ENCODE peak calls at places on chromosomes 5 and 9, in five cellular contexts. O is GM12878, L is HepG2, N is SK-N-SH, E is K562. S is an unnamed sample.
A peak's percentile ranks its signal among the peaks of the same experiment; 100 is the strongest.

GRCh38 chr5:176793343-176793699 is 17.0 kb upstream of the UNC5A start:
- DNase-seq in N (peak; percentile 83), L (no peak), E (peak; percentile 25), O (no peak), S (no peak)

GRCh38 chr9:92947268-92948031 is at the start of gene FGD3:
- DNase-seq in N (peak; percentile 85), L (no peak), E (no peak), O (no peak), S (peak; percentile 45)

GRCh38 chr5:43121565-43122484 is 1.1 kb downstream of the ZNF131 start:
- DNase-seq in O (no peak), N (peak; percentile 49), L (peak; percentile 8), E (peak; percentile 29), S (peak; percentile 17)

GRCh38 chr9:109972026-109973005 is 192.3 kb downstream of the PALM2AKAP2 start:
- DNase-seq in N (no peak), E (peak; percentile 14), L (no peak), O (peak; percentile 91), S (no peak)

GRCh38 chr5:120139039-120139438 is 325.1 kb upstream of the PRR16 start:
- DNase-seq in N (no peak), L (peak; percentile 70), O (no peak), E (no peak), S (no peak)

GRCh38 chr9:125961037-125961436 is 213.9 kb downstream of the PBX3 start:
- DNase-seq in E (no peak), N (no peak), L (no peak), O (no peak), S (no peak)

GRCh38 chr5:112735702-112736101 is 2.0 kb upstream of the APC start:
- DNase-seq in L (no peak), N (no peak), O (no peak), E (no peak), S (no peak)

GRCh38 chr5:141373673-141374317 is at the start of gene PCDHGA6:
- DNase-seq in E (no peak), N (no peak), O (no peak), L (no peak), S (peak; percentile 15)

GRCh38 chr5:151082976-151083651 is 2.3 kb upstream of the TNIP1 start:
- DNase-seq in L (no peak), N (no peak), O (no peak), E (no peak), S (no peak)

GRCh38 chr5:100232730-100233129 is 302.4 kb upstream of the FAM174A start:
- DNase-seq in N (no peak), O (no peak), L (no peak), E (no peak), S (no peak)

GRCh38 chr9:18906656-18907395 is 126.2 kb downstream of the SAXO1 start:
- DNase-seq in E (no peak), L (no peak), O (no peak), N (no peak), S (no peak)

GRCh38 chr5:110865400-110866094 is 126.7 kb downstream of the SLC25A46 start:
- DNase-seq in L (peak; percentile 28), E (peak; percentile 33), O (no peak), N (peak; percentile 34), S (peak; percentile 49)

GRCh38 chr9:83520292-83520691 is 17.9 kb downstream of the FRMD3 start:
- DNase-seq in N (no peak), E (no peak), O (no peak), L (no peak), S (no peak)

GRCh38 chr9:130940693-130941576 is 1.9 kb upstream of the FIBCD1 start:
- DNase-seq in N (peak; percentile 84), E (peak; percentile 63), L (peak; percentile 47), O (no peak), S (peak; percentile 74)

GRCh38 chr9:98625728-98626127 is 83.0 kb downstream of the GABBR2 start:
- DNase-seq in E (no peak), L (no peak), N (no peak), O (no peak), S (no peak)

GRCh38 chr9:137985637-137986071 is 108.1 kb downstream of the CACNA1B start:
- DNase-seq in L (no peak), N (no peak), E (no peak), O (no peak), S (no peak)

GRCh38 chr9:126301196-126301595 is 25.4 kb upstream of the MVB12B start:
- DNase-seq in L (no peak), N (no peak), O (no peak), E (no peak), S (no peak)

GRCh38 chr9:10875752-10876151 is 262.9 kb upstream of the PTPRD start:
- DNase-seq in L (no peak), E (no peak), N (no peak), O (no peak), S (no peak)

GRCh38 chr5:2913306-2913705 is 161.8 kb upstream of the IRX2 start:
- DNase-seq in O (no peak), E (no peak), L (no peak), N (no peak), S (no peak)

GRCh38 chr9:21443849-21444625 is 3.8 kb downstream of the IFNA1 start:
- DNase-seq in L (no peak), E (no peak), O (peak; percentile 69), N (no peak), S (no peak)
- TF ChIP-seq FOXM1 in L (no peak), E (no peak), O (no peak), N (no peak), S (no peak)

GRCh38 chr9:113715086-113715485 is 161.0 kb upstream of the ZNF618 start:
- DNase-seq in E (no peak), L (no peak), O (no peak), N (no peak), S (no peak)
- TF ChIP-seq FOXM1 in E (no peak), L (no peak), O (no peak), N (no peak), S (no peak)

GRCh38 chr5:146284016-146284415 is 54.6 kb upstream of the POU4F3 start:
- DNase-seq in O (no peak), L (no peak), E (no peak), N (no peak), S (no peak)

DNA sequence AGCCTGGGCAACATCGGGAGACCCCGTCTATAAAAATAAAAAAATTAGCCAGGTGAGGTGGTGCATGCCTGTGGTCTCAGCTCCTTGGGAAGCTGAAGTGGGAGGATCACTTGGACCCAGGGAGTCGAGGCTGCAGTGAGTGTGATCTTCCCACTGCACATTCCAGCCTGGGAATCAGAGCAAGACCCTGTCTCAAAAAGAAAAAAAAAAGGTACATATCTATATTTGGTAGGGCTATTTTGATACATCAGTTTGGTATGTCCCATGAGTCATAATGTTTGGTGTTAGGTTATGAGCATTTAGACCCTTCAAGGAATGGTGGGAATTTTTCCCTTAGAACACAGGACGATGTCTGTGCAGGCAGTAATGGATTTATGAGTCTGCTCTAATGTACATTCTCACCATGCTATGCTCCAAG is 55.3 kb upstream of the POU4F3 start:
- DNase-seq in L (peak; percentile 18), O (no peak), N (no peak), E (no peak), S (no peak)
- TF ChIP-seq FOXM1 in L (no peak), O (no peak), N (no peak), E (no peak), S (no peak)

GRCh38 chr5:129804705-129805104 is 56.8 kb downstream of the MINAR2 start:
- DNase-seq in O (no peak), E (no peak), N (no peak), L (no peak), S (no peak)

GRCh38 chr5:129807162-129807814 is 59.4 kb downstream of the MINAR2 start:
- DNase-seq in L (no peak), O (no peak), N (no peak), E (no peak), S (no peak)

GRCh38 chr5:129803403-129803802 is 55.5 kb downstream of the MINAR2 start:
- DNase-seq in O (no peak), E (no peak), L (no peak), N (no peak), S (no peak)
- TF ChIP-seq FOXM1 in O (no peak), E (no peak), L (no peak), N (no peak), S (no peak)

GRCh38 chr9:37464426-37465248 is 613 bp downstream of the ZBTB5 start:
- DNase-seq in N (no peak), O (peak; percentile 30), L (no peak), E (no peak), S (peak; percentile 53)
- TF ChIP-seq FOXM1 in N (no peak), O (no peak), L (no peak), E (no peak), S (no peak)

DNA sequence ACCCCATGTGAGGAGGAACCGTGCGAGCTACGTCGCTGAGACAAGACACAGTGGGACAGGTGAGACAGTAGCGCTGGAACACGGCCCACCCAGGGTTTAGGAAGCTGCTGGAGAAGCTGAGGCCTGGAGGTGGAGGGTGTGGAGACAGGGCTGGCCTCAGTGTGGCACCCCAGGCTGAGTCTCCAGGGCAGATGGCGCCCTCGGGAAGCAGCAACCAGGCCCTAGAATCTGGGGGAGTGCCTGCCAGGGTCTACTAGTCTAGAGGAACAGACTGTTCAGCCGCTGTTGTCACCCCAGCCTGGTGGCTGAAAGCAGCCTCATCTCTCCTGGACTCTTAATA is 4.6 kb upstream of the TERT start:
- DNase-seq in E (no peak), N (no peak), L (no peak), O (no peak), S (no peak)
- TF ChIP-seq FOXM1 in E (no peak), N (no peak), L (no peak), O (no peak), S (no peak)